ENCODE peak calls at places on chromosomes 2 and 18, in ten cellular contexts. One of them, this sample, is unnamed.

GRCh38 chr18:35460719-35461118 is 37.0 kb downstream of the INO80C start:
- DNase-seq in left kidney: no peak
- DNase-seq in foreskin fibroblast: peak
- DNase-seq in CD8-positive, alpha-beta T cell: no peak
- DNase-seq in heart right ventricle: no peak
- DNase-seq in kidney: no peak
- DNase-seq in MCF 10A: peak
- DNase-seq in tibial artery: no peak
- DNase-seq in Ammon's horn: no peak
- DNase-seq in activated naive CD8-positive, alpha-beta T cell treated with anti-CD3 and anti-CD28 coated beads for 36 hours: no peak
- DNase-seq in this sample: no peak

GRCh38 chr2:98734157-98734556 is 3.2 kb upstream of the MGAT4A start:
- DNase-seq in left kidney: no peak
- DNase-seq in foreskin fibroblast: no peak
- DNase-seq in CD8-positive, alpha-beta T cell: no peak
- DNase-seq in heart right ventricle: no peak
- DNase-seq in kidney: no peak
- DNase-seq in MCF 10A: no peak
- DNase-seq in tibial artery: no peak
- DNase-seq in Ammon's horn: no peak
- DNase-seq in activated naive CD8-positive, alpha-beta T cell treated with anti-CD3 and anti-CD28 coated beads for 36 hours: no peak
- DNase-seq in this sample: no peak

GRCh38 chr2:56583796-56584313 is 400.1 kb downstream of the CCDC85A start:
- DNase-seq in left kidney: no peak
- DNase-seq in foreskin fibroblast: no peak
- DNase-seq in CD8-positive, alpha-beta T cell: no peak
- DNase-seq in heart right ventricle: no peak
- DNase-seq in kidney: no peak
- DNase-seq in MCF 10A: no peak
- DNase-seq in tibial artery: no peak
- DNase-seq in Ammon's horn: peak
- DNase-seq in activated naive CD8-positive, alpha-beta T cell treated with anti-CD3 and anti-CD28 coated beads for 36 hours: no peak
- DNase-seq in this sample: no peak

GRCh38 chr2:96251721-96252292 is 14.0 kb downstream of the TMEM127 start:
- DNase-seq in left kidney: peak
- DNase-seq in foreskin fibroblast: peak
- DNase-seq in CD8-positive, alpha-beta T cell: no peak
- DNase-seq in heart right ventricle: peak
- DNase-seq in kidney: peak
- DNase-seq in MCF 10A: peak
- DNase-seq in tibial artery: peak
- DNase-seq in Ammon's horn: peak
- DNase-seq in activated naive CD8-positive, alpha-beta T cell treated with anti-CD3 and anti-CD28 coated beads for 36 hours: no peak
- DNase-seq in this sample: no peak

GRCh38 chr18:63949068-63949737 is at the start of gene HMSD:
- DNase-seq in left kidney: peak
- DNase-seq in foreskin fibroblast: peak
- DNase-seq in CD8-positive, alpha-beta T cell: peak
- DNase-seq in heart right ventricle: no peak
- DNase-seq in kidney: peak
- DNase-seq in MCF 10A: no peak
- DNase-seq in tibial artery: no peak
- DNase-seq in Ammon's horn: peak
- DNase-seq in activated naive CD8-positive, alpha-beta T cell treated with anti-CD3 and anti-CD28 coated beads for 36 hours: peak
- DNase-seq in this sample: no peak

GRCh38 chr18:27696148-27696547 is 480.8 kb downstream of the CDH2 start:
- DNase-seq in left kidney: no peak
- DNase-seq in foreskin fibroblast: no peak
- DNase-seq in CD8-positive, alpha-beta T cell: no peak
- DNase-seq in heart right ventricle: no peak
- DNase-seq in kidney: no peak
- DNase-seq in MCF 10A: no peak
- DNase-seq in tibial artery: no peak
- DNase-seq in Ammon's horn: no peak
- DNase-seq in activated naive CD8-positive, alpha-beta T cell treated with anti-CD3 and anti-CD28 coated beads for 36 hours: no peak
- DNase-seq in this sample: no peak

GRCh38 chr2:195307751-195308150 is 349.3 kb upstream of the SLC39A10 start:
- DNase-seq in left kidney: no peak
- DNase-seq in foreskin fibroblast: no peak
- DNase-seq in CD8-positive, alpha-beta T cell: no peak
- DNase-seq in heart right ventricle: no peak
- DNase-seq in kidney: no peak
- DNase-seq in MCF 10A: no peak
- DNase-seq in tibial artery: no peak
- DNase-seq in Ammon's horn: no peak
- DNase-seq in activated naive CD8-positive, alpha-beta T cell treated with anti-CD3 and anti-CD28 coated beads for 36 hours: no peak
- DNase-seq in this sample: no peak

GRCh38 chr18:68588169-68588568 is 126.7 kb downstream of the TMX3 start:
- DNase-seq in left kidney: no peak
- DNase-seq in foreskin fibroblast: no peak
- DNase-seq in CD8-positive, alpha-beta T cell: no peak
- DNase-seq in heart right ventricle: no peak
- DNase-seq in kidney: no peak
- DNase-seq in MCF 10A: no peak
- DNase-seq in tibial artery: no peak
- DNase-seq in Ammon's horn: no peak
- DNase-seq in activated naive CD8-positive, alpha-beta T cell treated with anti-CD3 and anti-CD28 coated beads for 36 hours: no peak
- DNase-seq in this sample: no peak

GRCh38 chr2:178927173-178927572 is 120.0 kb upstream of the TTN start:
- DNase-seq in left kidney: no peak
- DNase-seq in foreskin fibroblast: no peak
- DNase-seq in CD8-positive, alpha-beta T cell: no peak
- DNase-seq in heart right ventricle: no peak
- DNase-seq in kidney: no peak
- DNase-seq in MCF 10A: no peak
- DNase-seq in tibial artery: no peak
- DNase-seq in Ammon's horn: no peak
- DNase-seq in activated naive CD8-positive, alpha-beta T cell treated with anti-CD3 and anti-CD28 coated beads for 36 hours: no peak
- DNase-seq in this sample: no peak

GRCh38 chr18:9731380-9731779 is 23.3 kb downstream of the RAB31 start:
- DNase-seq in left kidney: no peak
- DNase-seq in foreskin fibroblast: peak
- DNase-seq in CD8-positive, alpha-beta T cell: no peak
- DNase-seq in heart right ventricle: no peak
- DNase-seq in kidney: no peak
- DNase-seq in MCF 10A: peak
- DNase-seq in tibial artery: no peak
- DNase-seq in Ammon's horn: no peak
- DNase-seq in activated naive CD8-positive, alpha-beta T cell treated with anti-CD3 and anti-CD28 coated beads for 36 hours: no peak
- DNase-seq in this sample: no peak